ENCODE peak calls at places on chromosomes 3 and 15, in five cellular contexts. H is K562, M is HCT116, E is body of pancreas, Q is tibial nerve. D is an unnamed sample.

GRCh38 chr3:117303446-117303845 is 593.9 kb downstream of the TUSC7 start:
- DNase-seq in E (no peak), Q (no peak), M (no peak), H (no peak), D (no peak)

GRCh38 chr3:106167728-106168127 is 298.9 kb upstream of the CBLB start:
- DNase-seq in H (no peak), M (no peak), Q (no peak), E (no peak), D (no peak)

GRCh38 chr3:20999661-21000060 is 751.3 kb downstream of the ZNF385D start:
- DNase-seq in Q (no peak), E (no peak), M (no peak), H (no peak), D (no peak)

GRCh38 chr3:155154255-155154654 is 74.1 kb downstream of the MME start:
- DNase-seq in Q (no peak), M (no peak), E (no peak), H (no peak), D (no peak)

GRCh38 chr3:133161666-133162065 is 123.5 kb downstream of the TMEM108 start:
- DNase-seq in Q (no peak), E (no peak), H (no peak), M (no peak), D (no peak)

GRCh38 chr3:43323541-43323940 is 37.2 kb downstream of the SNRK start:
- DNase-seq in M (no peak), Q (no peak), E (no peak), H (no peak), D (no peak)

GRCh38 chr15:50968353-50968752 is 59.9 kb downstream of the AP4E1 start:
- DNase-seq in H (no peak), E (no peak), M (no peak), Q (no peak), D (no peak)

GRCh38 chr3:135218304-135218703 is 423.2 kb downstream of the EPHB1 start:
- DNase-seq in M (no peak), H (no peak), E (no peak), Q (no peak), D (no peak)

GRCh38 chr15:96359772-96360498 is 29.4 kb downstream of the NR2F2 start:
- DNase-seq in M (no peak), E (no peak), H (no peak), Q (peak; percentile 42), D (no peak)

GRCh38 chr15:98794754-98795153 is 146.4 kb downstream of the IGF1R start:
- DNase-seq in H (no peak), E (no peak), M (no peak), Q (no peak), D (no peak)

GRCh38 chr3:147846854-147847453 is 437.8 kb downstream of the ZIC1 start:
- DNase-seq in E (no peak), Q (no peak), M (no peak), H (no peak), D (no peak)

GRCh38 chr3:179029096-179029495 is 42.5 kb downstream of the ZMAT3 start:
- DNase-seq in E (no peak), Q (no peak), M (no peak), H (no peak), D (no peak)

GRCh38 chr3:51394541-51394940 is 3.5 kb downstream of the RBM15B start:
- DNase-seq in M (no peak), E (no peak), Q (no peak), H (no peak), D (no peak)

GRCh38 chr3:114928989-114929620 is 218.0 kb downstream of the ZBTB20 start:
- DNase-seq in E (no peak), Q (no peak), H (no peak), M (no peak), D (no peak)

GRCh38 chr3:172522871-172523818 is at the start of gene TNFSF10:
- DNase-seq in Q (peak; percentile 57), H (no peak), M (no peak), E (peak; percentile 83), D (peak; percentile 71)

GRCh38 chr15:99442268-99442897 is 123.4 kb upstream of the MEF2A start:
- DNase-seq in E (no peak), M (peak; percentile 35), Q (peak; percentile 44), H (no peak), D (peak; percentile 49)

GRCh38 chr15:69164807-69165636 is 4.6 kb downstream of the GLCE start:
- DNase-seq in H (no peak), E (no peak), M (no peak), Q (no peak), D (no peak)

GRCh38 chr3:78277220-78277619 is 1237.3 kb downstream of the ROBO2 start:
- DNase-seq in M (no peak), E (no peak), Q (no peak), H (no peak), D (no peak)

GRCh38 chr15:40050788-40051615 is 12.0 kb upstream of the SRP14 start:
- DNase-seq in M (no peak), E (no peak), Q (no peak), H (no peak), D (no peak)

GRCh38 chr3:732326-732928 is 360.4 kb upstream of the CNTN6 start:
- DNase-seq in Q (no peak), M (no peak), H (no peak), E (no peak), D (no peak)
- TF ChIP-seq POLR2A in Q (no peak), M (no peak), H (no peak), E (no peak), D (no peak)

GRCh38 chr3:196260784-196261183 is 26.7 kb downstream of the PCYT1A start:
- DNase-seq in H (no peak), E (no peak), Q (no peak), M (no peak), D (no peak)
- H3K27ac ChIP-seq in H (no peak overlapping the region), E (no peak overlapping the region), Q (no peak overlapping the region), M (no peak overlapping the region), D (no peak overlapping the region)

GRCh38 chr3:108589081-108589997 is at the start of the genes CIP2A and DZIP3:
- DNase-seq in E (peak; percentile 81), H (peak; percentile 85), M (peak; percentile 91), Q (peak; percentile 64), D (peak; percentile 84)
- TF ChIP-seq POLR2A in E (peak; percentile 84), H (peak; percentile 85), M (peak; percentile 94), Q (no peak), D (peak; percentile 68)

GRCh38 chr3:2212211-2212610 is 113.5 kb downstream of the CNTN4 start:
- DNase-seq in Q (no peak), E (no peak), H (no peak), M (no peak), D (no peak)
- H3K27ac ChIP-seq in Q (no peak overlapping the region), E (no peak overlapping the region), H (no peak overlapping the region), M (no peak overlapping the region), D (no peak overlapping the region)

DNA sequence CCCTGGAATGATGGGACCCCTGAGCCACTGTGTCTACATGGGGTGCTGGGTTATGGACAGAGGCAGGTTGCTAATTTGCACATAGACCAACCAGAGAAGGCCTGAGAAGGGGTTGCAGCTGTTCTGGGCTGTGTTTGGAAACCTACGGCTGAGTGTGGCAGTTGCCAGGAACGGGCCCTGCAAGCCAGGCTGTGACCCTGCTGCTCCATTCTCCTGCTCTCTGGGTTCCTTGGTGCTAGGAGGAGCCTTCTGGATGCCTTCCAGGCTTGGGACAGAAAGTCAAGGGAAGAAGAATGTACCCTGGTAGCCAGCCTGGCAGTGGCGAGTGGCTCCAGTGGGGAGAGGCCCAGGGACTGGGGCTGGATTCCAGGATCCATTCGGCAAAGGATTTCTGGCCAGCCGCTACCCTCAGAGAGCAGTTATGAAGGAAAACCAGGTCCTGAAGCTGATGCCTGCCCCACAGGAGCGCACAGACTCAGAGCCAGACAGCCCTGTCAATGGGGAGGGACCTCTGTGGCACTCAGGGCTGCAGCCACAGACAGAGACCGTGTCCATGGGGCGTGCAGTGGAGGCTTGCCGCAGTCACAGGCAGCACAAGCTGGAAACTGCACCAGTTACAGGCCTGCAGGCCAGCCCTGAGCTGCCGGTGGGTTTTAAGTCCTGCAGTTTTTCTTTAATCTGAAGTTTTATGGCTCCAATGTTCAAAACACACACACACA is 55.1 kb upstream of the ACAD9 start:
- DNase-seq in E (no peak), Q (no peak), M (no peak), H (no peak), D (no peak)
- TF ChIP-seq POLR2A in E (no peak), Q (no peak), M (no peak), H (no peak), D (no peak)

DNA sequence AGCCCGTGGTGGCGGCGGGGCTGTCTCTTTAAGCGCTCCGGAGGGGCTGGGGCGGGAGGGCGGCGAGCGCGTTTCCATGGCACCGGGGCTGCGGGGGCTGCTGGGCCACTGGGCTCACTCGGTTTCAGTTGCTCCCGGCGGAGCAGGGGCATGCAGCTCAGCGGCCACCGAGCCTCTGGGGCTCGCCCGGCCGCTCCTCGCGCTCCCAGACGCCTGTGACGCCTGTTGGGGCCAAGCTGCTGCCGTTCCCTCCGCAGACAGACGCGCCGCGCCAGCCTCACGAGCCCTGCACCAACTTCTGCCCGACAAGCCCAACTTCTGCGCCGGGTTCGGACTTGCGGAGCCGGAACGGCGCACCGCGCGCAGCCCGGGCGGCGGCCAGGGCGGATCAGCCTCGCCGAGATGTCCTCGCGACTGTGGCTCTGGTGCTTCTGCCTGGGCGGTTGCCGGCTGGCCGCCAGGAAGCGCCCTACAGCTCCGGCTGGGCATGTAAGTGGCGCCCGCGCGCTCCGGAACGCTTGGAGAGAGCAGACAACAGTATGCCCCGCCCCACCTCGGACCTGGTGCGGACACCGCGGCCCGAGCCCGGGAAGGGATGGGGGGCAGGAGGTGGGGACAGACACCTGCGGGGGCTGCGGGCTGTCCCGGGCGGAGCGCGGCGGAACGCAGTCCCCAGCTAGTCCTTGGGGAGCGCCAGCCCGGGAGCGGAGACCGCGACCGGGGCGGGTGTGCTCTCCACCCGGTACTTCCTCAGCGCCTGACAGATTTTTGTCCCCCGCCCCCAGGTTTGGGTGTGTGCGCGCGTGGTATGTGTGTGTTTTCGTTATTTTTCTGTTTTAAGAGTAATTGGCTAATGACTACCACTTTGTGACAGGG is 154.1 kb upstream of the GOLIM4 start:
- DNase-seq in H (no peak), E (peak; percentile 70), Q (peak; percentile 15), M (peak; percentile 36), D (peak; percentile 90)
- H3K27ac ChIP-seq in H (no peak overlapping the region), E (no peak overlapping the region), Q (peak overlapping the region; percentile 57), M (peak overlapping the region; percentile 38), D (peak overlapping the region; percentile 53)

GRCh38 chr15:90002428-90002844 is 1.3 kb downstream of the ZNF710 start:
- DNase-seq in H (no peak), E (peak; percentile 35), M (no peak), Q (no peak), D (no peak)

GRCh38 chr15:90004252-90004651 is 3.1 kb downstream of the ZNF710 start:
- DNase-seq in Q (no peak), E (no peak), M (no peak), H (no peak), D (no peak)

GRCh38 chr15:90003736-90004135 is 2.6 kb downstream of the ZNF710 start:
- DNase-seq in E (no peak), Q (no peak), M (no peak), H (no peak), D (no peak)

GRCh38 chr15:90006217-90007088 is 5.3 kb downstream of the ZNF710 start:
- DNase-seq in M (no peak), E (peak; percentile 63), Q (no peak), H (no peak), D (no peak)

GRCh38 chr15:90004671-90005070 is 3.5 kb downstream of the ZNF710 start:
- DNase-seq in M (no peak), E (peak; percentile 68), Q (peak; percentile 38), H (no peak), D (peak; percentile 44)
- TF ChIP-seq POLR2A in M (no peak), E (peak; percentile 31), Q (no peak), H (no peak), D (peak; percentile 32)